ENCODE peak calls at places on chromosomes 12 and 14, in five cellular contexts. V is GM23338, Z is K562, T is uterus, E is stomach. N is an unnamed sample.

GRCh38 chr12:63151898-63152700 is 1.1 kb upstream of the AVPR1A start:
- DNase-seq in Z (peak; percentile 41), E (no peak), T (peak; percentile 18), V (peak; percentile 89), N (no peak)

GRCh38 chr14:68466491-68466977 is 326.3 kb downstream of the ZFP36L1 start:
- DNase-seq in V (no peak), Z (no peak), E (no peak), T (no peak), N (no peak)

GRCh38 chr14:39310071-39310470 is 76.4 kb downstream of the MIA2 start:
- DNase-seq in E (no peak), V (no peak), T (no peak), Z (no peak), N (no peak)

GRCh38 chr14:91714805-91715204 is 17.1 kb downstream of the CATSPERB start:
- DNase-seq in E (no peak), V (peak; percentile 59), Z (no peak), T (no peak), N (peak; percentile 19)

GRCh38 chr14:52043690-52044089 is 25.2 kb downstream of the NID2 start:
- DNase-seq in T (no peak), V (peak; percentile 75), Z (peak; percentile 6), E (peak; percentile 36), N (no peak)

GRCh38 chr14:24984846-24985589 is 64.9 kb downstream of the STXBP6 start:
- DNase-seq in T (no peak), E (peak; percentile 39), Z (peak; percentile 68), V (no peak), N (peak; percentile 92)

GRCh38 chr14:50821471-50822464 is 9.2 kb downstream of the NIN start:
- DNase-seq in E (peak; percentile 41), Z (peak; percentile 24), V (peak; percentile 55), T (no peak), N (peak; percentile 47)

GRCh38 chr12:109559601-109560000 is 13.7 kb downstream of the MMAB start:
- DNase-seq in T (no peak), E (no peak), Z (no peak), V (no peak), N (no peak)

GRCh38 chr12:116861331-116861730 is 19.9 kb downstream of the HRK start:
- DNase-seq in V (no peak), Z (peak; percentile 24), E (no peak), T (peak; percentile 31), N (peak; percentile 42)

GRCh38 chr12:108482717-108483212 is 32.3 kb upstream of the FICD start:
- DNase-seq in T (no peak), Z (peak; percentile 82), E (no peak), V (peak; percentile 26), N (no peak)

GRCh38 chr14:37591311-37591940 is 3.6 kb downstream of the FOXA1 start:
- DNase-seq in E (peak; percentile 65), V (peak; percentile 83), T (no peak), Z (no peak), N (peak; percentile 48)

GRCh38 chr12:93032748-93033147 is 103.7 kb upstream of the EEA1 start:
- DNase-seq in E (no peak), V (no peak), T (no peak), Z (no peak), N (no peak)

GRCh38 chr12:122520676-122521075 is 6.1 kb downstream of the RSRC2 start:
- DNase-seq in E (no peak), T (no peak), V (no peak), Z (no peak), N (no peak)

GRCh38 chr14:94081386-94081820 is 293 bp downstream of the IFI27L1 start:
- DNase-seq in Z (no peak), T (no peak), V (no peak), E (no peak), N (no peak)

GRCh38 chr12:106885546-106886249 is 70.0 kb upstream of the TMEM263 start:
- DNase-seq in E (no peak), Z (no peak), T (no peak), V (no peak), N (no peak)

GRCh38 chr12:24230061-24230460 is 280.6 kb upstream of the SOX5 start:
- DNase-seq in V (peak; percentile 56), T (no peak), E (no peak), Z (no peak), N (no peak)
- TF ChIP-seq CTCF in V (no peak), T (no peak), E (no peak), Z (no peak), N (no peak)

DNA sequence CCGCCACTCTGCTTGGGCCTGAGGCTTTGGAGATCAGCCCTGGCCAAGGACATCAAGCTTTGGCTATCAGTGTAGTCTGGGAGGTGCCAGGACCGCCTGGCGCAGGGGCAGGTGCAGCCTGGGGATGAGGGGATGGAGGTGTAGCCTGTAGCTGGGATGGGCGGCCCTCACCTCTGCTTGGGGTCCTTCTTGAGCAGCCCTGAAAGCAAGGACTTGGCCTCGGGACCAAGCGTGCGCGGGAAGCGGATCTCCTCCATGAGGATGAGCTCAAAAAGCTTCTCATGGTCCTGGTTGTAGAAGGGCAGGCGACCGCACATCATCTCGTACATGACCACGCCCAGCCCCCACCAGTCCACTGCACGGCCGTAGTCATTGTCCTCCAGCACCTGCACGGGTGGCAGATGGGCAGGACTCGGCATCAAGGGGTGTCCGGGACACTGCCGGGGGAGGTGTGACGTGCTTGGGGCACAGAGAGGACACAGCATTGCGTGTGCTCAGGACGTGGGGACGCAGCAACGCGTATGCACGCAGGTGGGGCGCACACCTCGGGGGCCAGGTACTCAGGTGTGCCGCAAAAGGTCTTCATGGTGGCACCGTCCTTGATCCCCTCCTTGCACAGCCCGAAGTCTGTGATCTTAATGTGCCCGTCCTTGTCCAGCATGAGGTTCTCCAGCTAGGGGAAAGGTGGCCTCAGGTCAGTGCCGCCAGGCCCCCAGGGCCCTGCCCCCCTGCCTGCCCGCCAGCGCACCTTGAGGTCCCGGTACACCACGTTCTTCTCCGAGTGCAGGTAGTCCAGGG is 20.0 kb downstream of the SIVA1 start:
- DNase-seq in Z (no peak), E (no peak), V (no peak), T (no peak), N (no peak)
- H3K36me3 ChIP-seq in Z (peaks cover 72% of the 10 kb centered on the region), E (peaks cover 83% of the 10 kb centered on the region), V (peaks cover 5% of the 10 kb centered on the region), T (no peaks in the 10 kb centered on the region), N (no peaks in the 10 kb centered on the region)

DNA sequence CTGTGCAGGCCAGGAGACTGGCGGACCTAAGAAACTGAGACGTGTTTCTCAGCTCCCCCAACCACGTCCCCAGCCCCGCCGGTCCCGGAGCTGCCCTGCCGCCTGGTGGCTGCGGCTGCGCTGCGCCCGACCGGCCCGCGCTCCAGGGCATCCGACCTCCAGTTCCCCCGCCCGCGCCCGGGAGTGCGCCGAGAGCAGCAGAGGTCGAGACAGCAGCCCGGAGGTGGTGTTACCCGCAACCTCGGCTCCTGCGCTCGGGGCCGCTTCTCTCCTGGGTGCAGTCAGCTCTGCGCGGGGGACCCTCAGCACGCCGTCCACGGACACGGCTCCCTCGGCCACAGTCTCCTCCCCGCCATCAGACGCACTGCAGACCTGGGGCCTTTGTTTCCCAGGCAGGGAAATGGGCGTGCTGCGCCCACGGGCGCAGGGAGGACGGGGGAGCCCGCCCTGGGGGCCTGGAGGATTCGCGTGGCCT is 21.6 kb upstream of the GPR132 start:
- DNase-seq in T (peak; percentile 76), E (peak; percentile 78), V (peak; percentile 93), Z (peak; percentile 85), N (peak; percentile 71)
- H3K4me3 ChIP-seq in T (peak overlapping the region; percentile 51), E (peak overlapping the region; percentile 56), V (peak overlapping the region; percentile 66), Z (peak overlapping the region; percentile 33), N (peak overlapping the region; percentile 10)

DNA sequence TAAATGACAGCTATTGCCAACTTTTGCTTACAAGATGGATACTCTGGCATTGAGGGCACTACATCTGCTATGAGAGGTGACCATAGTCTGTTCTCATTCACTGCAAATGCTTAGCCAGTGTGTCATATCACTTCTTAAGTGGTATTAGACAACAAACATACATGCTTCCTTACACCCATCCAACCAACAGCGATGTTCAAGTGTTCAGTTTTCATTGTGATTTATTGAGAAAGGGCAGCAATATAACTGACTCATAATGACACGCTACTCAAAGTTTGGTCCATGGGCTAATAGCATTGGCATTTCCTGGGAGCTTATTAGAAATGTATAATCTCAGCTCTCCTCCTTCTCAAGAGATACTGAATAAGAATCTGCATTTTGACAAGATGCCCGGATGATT is 181.7 kb downstream of the NPAS3 start:
- DNase-seq in E (no peak), V (no peak), Z (no peak), T (no peak), N (no peak)
- TF ChIP-seq CTCF in E (no peak), V (no peak), Z (no peak), T (no peak), N (no peak)

GRCh38 chr12:101375573-101375972 is 32.0 kb downstream of the ARL1 start:
- DNase-seq in T (no peak), E (no peak), V (no peak), Z (no peak), N (no peak)
- H3K36me3 ChIP-seq in T (no peaks in the 10 kb centered on the region), E (peaks cover 97% of the 10 kb centered on the region), V (peaks cover 54% of the 10 kb centered on the region), Z (peaks cover 80% of the 10 kb centered on the region), N (no peaks in the 10 kb centered on the region)

GRCh38 chr12:12520278-12520677 is 42.4 kb downstream of the DUSP16 start:
- DNase-seq in T (no peak), V (no peak), Z (no peak), E (no peak), N (no peak)

GRCh38 chr12:12518464-12518845 is 44.2 kb downstream of the DUSP16 start:
- DNase-seq in Z (no peak), V (no peak), T (no peak), E (no peak), N (no peak)

GRCh38 chr12:12518919-12519318 is 43.7 kb downstream of the DUSP16 start:
- DNase-seq in Z (no peak), T (no peak), E (no peak), V (no peak), N (no peak)

GRCh38 chr12:12521044-12521485 is 41.6 kb downstream of the DUSP16 start:
- DNase-seq in V (no peak), Z (no peak), E (no peak), T (no peak), N (no peak)

DNA sequence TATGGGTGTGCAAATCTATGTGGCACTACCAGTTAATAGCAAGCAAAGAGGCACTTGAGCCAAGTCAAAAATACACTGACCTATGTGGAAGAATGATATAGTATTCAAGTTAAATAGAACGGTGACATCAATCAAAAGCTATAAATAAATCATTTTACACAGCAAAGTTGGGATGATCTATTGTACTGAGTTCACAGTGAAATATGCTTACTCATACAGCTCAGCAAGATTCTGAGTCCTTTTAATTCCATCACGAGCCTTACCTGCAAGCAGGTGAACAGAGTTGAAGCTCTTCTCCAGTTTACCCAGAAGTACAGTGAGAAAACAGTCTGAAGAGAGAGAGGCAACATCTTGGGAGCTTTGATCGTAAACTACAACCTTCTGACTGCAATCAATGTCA is 43.1 kb downstream of the DUSP16 start:
- DNase-seq in E (no peak), T (no peak), Z (no peak), V (no peak), N (no peak)
- H3K4me3 ChIP-seq in E (no peak overlapping the region), T (no peak overlapping the region), Z (no peak overlapping the region), V (no peak overlapping the region), N (no peak overlapping the region)

GRCh38 chr14:58131386-58131785 is 20.6 kb downstream of the ARMH4 start:
- DNase-seq in E (no peak), V (peak; percentile 9), T (no peak), Z (peak; percentile 32), N (no peak)
- TF ChIP-seq CTCF in E (no peak), V (peak; percentile 37), T (no peak), Z (peak; percentile 23), N (no peak)

N was measured in mucosa of descending colon.